ENCODE peak calls at places on chromosomes 11 and 22, in six cellular contexts. P is activated CD8-positive, alpha-beta memory T cell treated with anti-CD3 and anti-CD28 coated beads, Interleukin-2, amount 50 U/mL, for 48 hours; V is amniotic stem cell; L is GM04503; N is dorsolateral prefrontal cortex; K is mammary epithelial cell. W is an unnamed sample.

GRCh38 chr22:46355369-46355995 is 20.0 kb downstream of the TRMU start:
- DNase-seq in K (peak; percentile 56), P (peak; percentile 84), L (no peak), V (peak; percentile 21), N (peak; percentile 71), W (no peak)

GRCh38 chr11:100010393-100010792 is 676.7 kb upstream of the ARHGAP42 start:
- DNase-seq in K (no peak), V (no peak), L (no peak), N (no peak), P (no peak), W (no peak)

GRCh38 chr22:49810363-49811013 is 17.2 kb downstream of the BRD1 start:
- DNase-seq in P (no peak), K (no peak), L (no peak), N (no peak), V (no peak), W (no peak)

GRCh38 chr11:12838463-12839120 is 164.4 kb downstream of the TEAD1 start:
- DNase-seq in V (no peak), N (no peak), P (no peak), L (peak; percentile 76), K (peak; percentile 85), W (no peak)

GRCh38 chr22:38700271-38700788 is 413 bp downstream of the JOSD1 start:
- DNase-seq in P (no peak), K (peak; percentile 74), L (no peak), N (no peak), V (no peak), W (no peak)

GRCh38 chr11:112599861-112600533 is 339.3 kb upstream of the PLET1 start:
- DNase-seq in V (no peak), K (no peak), L (no peak), P (no peak), N (no peak), W (no peak)

GRCh38 chr22:37245740-37246139 is 1.7 kb upstream of the RAC2 start:
- DNase-seq in N (no peak), L (no peak), P (no peak), K (no peak), V (no peak), W (no peak)

GRCh38 chr11:88411265-88411664 is 73.7 kb upstream of the CTSC start:
- DNase-seq in P (no peak), K (peak; percentile 94), L (peak; percentile 42), V (no peak), N (no peak), W (no peak)

GRCh38 chr11:40819230-40819629 is 640.2 kb downstream of the LRRC4C start:
- DNase-seq in N (no peak), K (peak; percentile 1), V (no peak), P (no peak), L (no peak), W (no peak)

GRCh38 chr11:112128483-112129121 is 35.3 kb downstream of the IL18 start:
- DNase-seq in V (peak; percentile 66), L (peak; percentile 51), K (peak; percentile 88), N (peak; percentile 56), P (no peak), W (peak; percentile 86)

GRCh38 chr11:117316197-117316961 is at the start of gene BACE1:
- DNase-seq in L (peak; percentile 39), N (peak; percentile 92), V (peak; percentile 79), P (no peak), K (peak; percentile 77), W (peak; percentile 38)

GRCh38 chr11:88098289-88098688 is 77.0 kb downstream of the RAB38 start:
- DNase-seq in K (no peak), L (no peak), V (no peak), P (no peak), N (no peak), W (no peak)

GRCh38 chr11:90646706-90647105 is 423.9 kb upstream of the CHORDC1 start:
- DNase-seq in K (peak; percentile 4), V (no peak), L (no peak), P (no peak), N (no peak), W (no peak)

GRCh38 chr11:119363081-119363861 is 16.8 kb upstream of the MFRP start:
- DNase-seq in K (no peak), N (no peak), L (no peak), P (no peak), V (no peak), W (no peak)

GRCh38 chr11:119306373-119306890 is 10.5 kb downstream of the MCAM start:
- DNase-seq in P (peak; percentile 58), K (no peak), N (no peak), L (no peak), V (no peak), W (no peak)

GRCh38 chr22:37985751-37986281 is 1.5 kb upstream of the SOX10 start:
- DNase-seq in N (peak; percentile 87), V (no peak), K (no peak), L (no peak), P (no peak), W (no peak)

GRCh38 chr11:45450189-45450588 is 164.0 kb upstream of the SYT13 start:
- DNase-seq in K (no peak), V (no peak), P (no peak), N (no peak), L (no peak), W (no peak)

GRCh38 chr11:103367650-103368049 is 258.4 kb downstream of the DYNC2H1 start:
- DNase-seq in N (no peak), K (no peak), L (peak; percentile 20), V (no peak), P (no peak), W (no peak)

GRCh38 chr22:31244044-31244942 is 32.2 kb downstream of the LIMK2 start:
- DNase-seq in K (peak; percentile 58), P (no peak), L (peak; percentile 48), V (peak; percentile 61), N (no peak), W (peak; percentile 29)

GRCh38 chr11:85821636-85822035 is 10.7 kb upstream of the SYTL2 start:
- DNase-seq in P (no peak), L (no peak), K (peak; percentile 80), V (no peak), N (no peak), W (no peak)

GRCh38 chr22:30252411-30253204 is 6.0 kb upstream of the LIF start:
- DNase-seq in V (no peak), L (no peak), N (no peak), P (no peak), K (peak; percentile 21), W (no peak)

GRCh38 chr11:16082532-16083055 is 273.8 kb downstream of the SOX6 start:
- DNase-seq in P (no peak), L (no peak), N (no peak), K (no peak), V (no peak), W (no peak)

GRCh38 chr11:122115520-122116343 is at the start of gene BLID:
- DNase-seq in K (no peak), L (no peak), V (peak; percentile 42), P (no peak), N (peak; percentile 42), W (no peak)

GRCh38 chr11:87252869-87253268 is 215.1 kb downstream of the TMEM135 start:
- DNase-seq in K (peak; percentile 15), V (no peak), P (no peak), N (no peak), L (no peak), W (no peak)

GRCh38 chr11:3001496-3001895 is 9.4 kb upstream of the NAP1L4 start:
- DNase-seq in L (no peak), N (peak; percentile 78), V (no peak), P (no peak), K (no peak), W (no peak)

GRCh38 chr11:119728226-119728626 is 774 bp downstream of the NECTIN1 start:
- DNase-seq in N (no peak), P (no peak), L (no peak), V (no peak), K (no peak), W (no peak)

GRCh38 chr11:74717211-74717997 is 13.8 kb downstream of the CHRDL2 start:
- DNase-seq in V (no peak), P (no peak), L (no peak), N (no peak), K (no peak), W (no peak)